ENCODE peak calls at places on chromosomes 6 and 20, in six cellular contexts. K is left ventricle myocardium inferior, X is upper lobe of right lung, P is testis, L is nephron progenitor cell, F is fibroblast of lung. O is an unnamed sample.

GRCh38 chr20:60024245-60024644 is 66.0 kb downstream of the CDH26 start:
- DNase-seq in K (no peak), X (no peak), P (no peak), L (no peak), F (no peak), O (no peak)

GRCh38 chr6:112690497-112691202 is 343.5 kb downstream of the RFPL4B start:
- DNase-seq in K (no peak), X (no peak), P (no peak), L (no peak), F (peak), O (no peak)

GRCh38 chr20:63058696-63059335 is 52.1 kb upstream of the BHLHE23 start:
- DNase-seq in K (peak), X (peak), P (no peak), L (no peak), F (no peak), O (peak)

GRCh38 chr6:150667977-150668716 is 68.5 kb downstream of the PLEKHG1 start:
- DNase-seq in K (peak), X (peak), P (peak), L (peak), F (peak), O (no peak)

GRCh38 chr20:24778585-24779031 is 170.5 kb upstream of the CST7 start:
- DNase-seq in K (no peak), X (peak), P (no peak), L (no peak), F (no peak), O (peak)

GRCh38 chr6:7378629-7379218 is 10.8 kb downstream of the CAGE1 start:
- DNase-seq in K (no peak), X (no peak), P (no peak), L (no peak), F (no peak), O (no peak)

GRCh38 chr20:24842591-24843442 is 106.3 kb upstream of the CST7 start:
- DNase-seq in K (no peak), X (no peak), P (peak), L (no peak), F (no peak), O (no peak)

GRCh38 chr6:52644246-52644645 is 26.7 kb upstream of the TMEM14A start:
- DNase-seq in K (no peak), X (no peak), P (no peak), L (no peak), F (peak), O (no peak)

GRCh38 chr20:36035720-36036119 is 67.3 kb downstream of the CNBD2 start:
- DNase-seq in K (no peak), X (no peak), P (no peak), L (no peak), F (peak), O (no peak)

GRCh38 chr6:14270925-14271791 is 153.6 kb downstream of the CD83 start:
- DNase-seq in K (no peak), X (no peak), P (no peak), L (no peak), F (peak), O (no peak)

DNA sequence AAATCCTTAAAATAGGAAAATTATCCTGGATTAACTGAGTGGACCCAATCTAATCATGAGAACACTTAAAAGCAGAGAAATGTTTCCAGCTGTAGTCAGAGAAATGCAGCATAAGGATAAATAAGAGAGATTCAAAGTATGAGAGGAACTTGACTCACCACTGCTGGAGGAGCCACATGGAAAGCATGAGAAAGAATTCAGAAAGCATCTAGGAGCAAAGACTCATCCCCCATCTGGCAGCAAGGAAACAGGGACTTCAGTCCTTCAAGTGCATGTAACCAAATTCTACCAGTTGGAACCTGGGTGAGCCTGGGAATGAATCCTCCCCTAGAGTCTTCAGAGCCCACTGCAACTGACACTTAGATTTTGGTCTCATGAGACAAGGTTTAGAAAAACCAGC is 33.7 kb downstream of the RNF146 start:
- DNase-seq in K (no peak), X (no peak), P (no peak), L (no peak), F (peak), O (no peak)
- TF ChIP-seq CTCF in K (no peak), X (no peak), P (no peak), L (no peak), F (peak), O (no peak)

GRCh38 chr6:137271245-137272183 is 52.3 kb upstream of the IFNGR1 start:
- DNase-seq in K (no peak), X (no peak), P (no peak), L (no peak), F (peak), O (no peak)
- TF ChIP-seq CTCF in K (peak), X (peak), P (peak), L (peak), F (peak), O (peak)

GRCh38 chr6:65646494-65647035 is 60.5 kb downstream of the EYS start:
- DNase-seq in K (no peak), X (no peak), P (no peak), L (no peak), F (no peak), O (no peak)

GRCh38 chr6:65649392-65649791 is 57.6 kb downstream of the EYS start:
- DNase-seq in K (no peak), X (no peak), P (no peak), L (no peak), F (no peak), O (no peak)

DNA sequence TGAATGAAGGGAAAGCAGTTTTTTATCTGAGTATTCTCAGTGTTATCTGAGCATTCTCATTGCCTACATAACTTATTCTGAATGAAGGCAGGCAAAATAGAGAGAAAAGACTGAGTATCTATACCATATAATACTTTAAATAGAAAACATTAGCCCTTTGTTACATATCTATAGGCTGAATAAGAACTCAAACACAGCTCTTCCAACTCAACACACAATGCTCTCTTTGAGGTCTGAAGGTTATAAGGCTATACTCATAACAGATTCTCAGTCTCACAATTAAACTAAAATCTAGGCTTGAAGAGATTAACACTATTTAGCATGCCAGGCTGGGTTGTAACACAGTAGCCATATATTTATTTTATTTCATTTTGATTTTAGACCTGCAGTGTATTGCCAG is 56.9 kb downstream of the EYS start:
- DNase-seq in K (no peak), X (no peak), P (no peak), L (no peak), F (no peak), O (no peak)
- TF ChIP-seq CTCF in K (no peak), X (no peak), P (no peak), L (no peak), F (no peak), O (no peak)

DNA sequence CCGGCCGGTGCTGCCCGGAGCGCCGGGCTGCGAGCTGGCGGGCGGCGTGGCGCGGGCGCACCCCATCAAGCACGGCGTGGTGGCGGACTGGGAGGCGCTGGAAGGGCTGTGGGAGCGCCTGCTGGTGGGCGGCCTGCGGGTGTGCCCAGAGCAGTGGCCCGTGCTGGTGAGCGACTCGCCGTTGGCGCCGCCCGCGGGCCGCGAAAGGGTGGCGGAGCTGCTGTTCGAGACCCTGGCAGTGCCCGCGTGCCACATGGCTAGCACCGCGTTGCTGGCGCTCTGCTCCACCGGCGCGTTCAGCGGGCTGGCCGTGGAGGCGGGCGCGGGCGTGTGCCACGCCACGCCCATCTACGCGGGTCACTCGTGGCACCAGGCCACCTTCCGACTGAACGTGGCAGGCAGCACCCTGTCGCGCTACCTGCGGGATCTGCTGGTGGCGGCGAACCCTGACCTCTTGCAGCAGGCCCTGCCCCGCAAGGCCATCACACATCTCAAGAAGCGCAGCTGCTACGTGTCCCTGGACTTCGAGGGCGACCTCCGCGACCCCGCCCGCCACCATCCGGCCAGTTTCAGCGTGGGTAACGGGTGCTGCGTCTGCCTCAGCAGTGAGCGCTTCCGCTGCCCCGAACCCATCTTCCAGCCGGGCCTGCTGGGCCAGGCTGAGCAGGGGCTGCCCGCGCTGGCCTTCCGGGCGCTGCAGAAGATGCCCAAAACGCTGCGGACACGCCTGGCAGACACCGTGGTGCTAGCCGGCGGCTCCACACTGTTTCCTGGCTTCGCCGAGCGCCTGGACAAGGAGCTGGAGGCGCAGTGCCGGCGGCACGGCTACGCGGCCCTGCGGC is 723 bp downstream of the ACTL10 start:
- DNase-seq in K (peak), X (peak), P (no peak), L (peak), F (peak), O (peak)
- TF ChIP-seq CTCF in K (no peak), X (no peak), P (no peak), L (no peak), F (no peak), O (no peak)

GRCh38 chr6:40582892-40583291 is 4.3 kb downstream of the LRFN2 start:
- DNase-seq in K (no peak), X (no peak), P (no peak), L (no peak), F (no peak), O (no peak)

GRCh38 chr6:40579101-40579500 is 8.1 kb downstream of the LRFN2 start:
- DNase-seq in K (no peak), X (no peak), P (no peak), L (no peak), F (no peak), O (no peak)

GRCh38 chr6:40573221-40573620 is 13.9 kb downstream of the LRFN2 start:
- DNase-seq in K (no peak), X (no peak), P (no peak), L (no peak), F (no peak), O (no peak)

DNA sequence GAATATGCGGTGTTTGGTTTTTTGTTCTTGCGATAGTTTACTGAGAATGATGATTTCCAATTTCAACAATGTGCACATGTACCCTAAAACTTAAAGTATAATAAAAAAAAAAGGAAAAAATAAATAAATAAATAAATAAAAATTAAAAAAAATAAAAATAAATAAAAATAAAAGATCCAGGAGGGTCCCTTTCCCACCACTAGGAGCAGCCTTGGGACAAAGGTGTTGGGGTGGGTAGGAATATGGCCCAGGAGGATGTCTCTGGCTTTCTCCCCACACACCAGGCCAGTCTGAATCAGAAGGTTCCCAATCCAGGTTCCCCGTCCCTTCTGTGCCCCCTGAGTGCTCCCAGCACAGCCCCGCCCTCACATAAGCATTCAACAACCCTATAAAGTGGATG is 9.5 kb downstream of the LRFN2 start:
- DNase-seq in K (no peak), X (no peak), P (no peak), L (no peak), F (no peak), O (no peak)
- TF ChIP-seq CTCF in K (no peak), X (no peak), P (peak), L (no peak), F (peak), O (no peak)

DNA sequence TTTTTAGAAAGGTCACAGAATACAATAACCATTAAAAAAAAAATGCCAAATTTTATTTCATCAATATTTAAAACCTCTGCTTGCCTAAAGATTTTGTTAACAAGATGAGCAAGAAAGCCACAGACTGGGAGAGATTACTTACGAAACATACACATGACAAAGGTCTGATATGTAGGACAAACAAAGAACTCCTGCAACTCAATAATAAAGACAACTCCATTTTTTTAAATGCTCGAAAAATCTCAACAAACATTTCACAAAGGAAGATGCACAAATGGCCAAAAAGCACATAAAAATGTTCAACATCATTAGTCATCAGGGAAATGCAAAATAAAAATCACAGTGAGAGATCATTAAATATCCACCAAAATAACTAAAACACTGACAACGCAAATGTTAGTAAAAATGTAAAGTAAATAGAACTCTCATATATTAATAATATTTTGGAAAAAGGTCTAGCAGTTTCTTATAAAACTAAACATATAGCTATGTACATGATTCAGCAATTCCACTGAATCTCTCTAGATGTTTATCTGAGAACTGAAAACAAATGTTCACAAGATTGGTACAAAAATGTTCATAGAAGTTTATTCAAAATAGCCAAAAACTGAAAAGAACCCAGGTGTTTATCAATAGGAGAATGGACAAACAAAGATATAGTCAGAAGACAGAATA is 10.3 kb downstream of the STK38 start:
- DNase-seq in K (no peak), X (no peak), P (no peak), L (no peak), F (no peak), O (no peak)
- TF ChIP-seq CTCF in K (no peak), X (no peak), P (no peak), L (no peak), F (no peak), O (no peak)

DNA sequence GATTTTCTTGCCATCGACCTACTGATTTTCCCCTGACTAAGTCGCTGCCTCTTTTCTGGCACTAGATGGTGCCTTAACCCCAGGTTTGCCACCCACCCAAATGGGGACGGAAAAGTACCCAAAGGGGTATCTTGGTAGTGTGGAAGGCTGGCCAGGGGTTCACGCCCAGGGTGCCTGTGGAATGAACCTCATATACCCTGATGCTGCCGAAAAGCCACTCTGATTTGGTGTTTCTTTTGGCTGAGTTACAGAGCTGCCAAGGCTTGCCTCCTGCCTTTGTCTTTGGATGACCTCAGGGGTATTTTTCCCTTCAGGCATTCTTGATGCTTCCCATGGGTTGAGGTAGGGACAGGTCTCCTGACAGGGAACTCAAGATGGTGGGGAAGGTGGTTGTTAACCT is 78.1 kb downstream of the MAP3K7 start:
- DNase-seq in K (no peak), X (no peak), P (no peak), L (no peak), F (no peak), O (no peak)
- TF ChIP-seq CTCF in K (no peak), X (no peak), P (no peak), L (no peak), F (no peak), O (no peak)

DNA sequence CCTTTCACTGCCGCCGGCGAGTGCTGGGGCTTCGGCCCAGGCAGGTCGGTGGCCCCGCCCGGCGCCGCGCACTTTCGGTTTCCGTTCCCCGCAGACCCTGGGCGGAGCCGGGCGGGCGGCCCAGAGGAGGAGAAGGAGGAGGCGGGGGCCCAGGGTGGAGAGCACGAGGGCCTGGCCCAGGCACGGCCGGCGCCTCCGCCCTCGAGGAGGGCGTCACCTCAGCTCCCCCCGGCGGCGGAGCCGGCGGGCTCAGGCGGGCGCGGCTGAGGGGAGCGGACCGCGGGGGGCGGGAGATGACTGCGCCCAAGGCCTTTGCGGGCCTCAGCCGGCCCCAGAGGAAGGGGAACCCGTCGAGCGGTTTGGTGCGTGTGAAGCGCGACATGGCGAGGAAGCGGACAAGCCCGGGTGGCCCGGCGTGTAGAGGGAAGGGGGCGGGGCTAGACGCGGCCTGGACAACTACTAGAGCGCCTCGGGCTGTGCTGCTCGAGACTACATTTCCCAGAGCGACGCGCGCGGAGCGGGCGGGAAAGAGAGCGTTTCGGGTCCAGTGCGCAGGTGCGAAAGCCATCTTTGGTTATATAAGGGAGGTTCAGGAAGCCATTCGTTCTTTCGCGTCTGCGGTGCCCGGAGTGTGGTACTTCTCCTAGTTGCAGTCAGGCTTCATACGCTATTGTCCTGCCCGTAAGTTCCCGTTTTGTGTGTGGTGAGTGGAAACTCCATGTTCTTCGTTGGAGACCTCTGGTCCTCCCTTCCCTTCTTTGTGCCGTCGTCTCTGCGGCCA is at the start of gene ZNFX1:
- DNase-seq in K (peak), X (peak), P (peak), L (peak), F (peak), O (peak)
- TF ChIP-seq CTCF in K (peak), X (no peak), P (no peak), L (no peak), F (no peak), O (peak)

GRCh38 chr6:56706981-56707726 is 64.5 kb upstream of the DST start:
- DNase-seq in K (no peak), X (no peak), P (no peak), L (no peak), F (no peak), O (no peak)

GRCh38 chr6:56710967-56711366 is 68.3 kb upstream of the DST start:
- DNase-seq in K (no peak), X (no peak), P (no peak), L (no peak), F (no peak), O (no peak)

GRCh38 chr6:56708810-56709597 is 66.3 kb upstream of the DST start:
- DNase-seq in K (no peak), X (no peak), P (no peak), L (no peak), F (peak), O (no peak)

GRCh38 chr6:56713285-56713684 is 70.6 kb upstream of the DST start:
- DNase-seq in K (no peak), X (no peak), P (no peak), L (no peak), F (peak), O (no peak)

DNA sequence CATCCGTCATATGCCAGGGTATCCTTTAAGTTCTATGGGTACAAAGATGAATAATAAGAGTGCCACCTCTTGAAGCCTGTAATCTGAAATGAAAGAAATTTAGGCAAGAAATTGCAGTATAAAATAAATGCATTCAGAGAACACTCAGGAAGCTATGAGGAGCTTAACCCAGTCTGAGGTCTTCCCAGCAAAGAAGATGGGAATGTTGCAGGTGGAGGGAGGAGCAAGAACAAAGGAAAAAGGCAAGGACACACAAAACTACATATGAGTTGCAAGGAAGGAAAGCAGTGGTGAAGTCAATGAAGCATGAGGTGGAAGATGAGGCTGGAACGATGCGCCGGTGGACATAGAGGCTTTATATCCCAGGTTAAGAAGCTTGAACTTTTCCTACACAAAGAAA is 67.0 kb upstream of the DST start:
- DNase-seq in K (no peak), X (no peak), P (no peak), L (no peak), F (no peak), O (no peak)
- TF ChIP-seq CTCF in K (no peak), X (no peak), P (no peak), L (no peak), F (no peak), O (no peak)